ENCODE peak calls at places on chromosomes 5 and 9, in eight cellular contexts. M is GM12865; P is GM10248; L is lower lobe of right lung; H is astrocyte of the spinal cord; E is K562; T is CD8-positive, alpha-beta T cell; O is fibroblast of mammary gland. K is an unnamed sample.

GRCh38 chr5:125409101-125409495 is 662.7 kb upstream of the ZNF608 start:
- DNase-seq in M (no peak), P (no peak), L (no peak), H (no peak), E (no peak), T (no peak), O (peak; percentile 50), K (peak; percentile 5)

GRCh38 chr9:93649610-93650261 is 73.4 kb downstream of the PHF2 start:
- DNase-seq in M (no peak), P (no peak), L (peak; percentile 11), H (no peak), E (no peak), T (peak; percentile 1), O (peak; percentile 45), K (no peak)

GRCh38 chr5:151740958-151741373 is 17.5 kb downstream of the ATOX1 start:
- DNase-seq in M (no peak), P (no peak), L (no peak), H (peak; percentile 77), E (no peak), T (no peak), O (peak; percentile 79), K (peak; percentile 78)

GRCh38 chr9:94743035-94743954 is 16.8 kb downstream of the AOPEP start:
- DNase-seq in M (no peak), P (no peak), L (no peak), H (no peak), E (no peak), T (no peak), O (no peak), K (no peak)

GRCh38 chr9:93036887-93037475 is 21.5 kb upstream of the SUSD3 start:
- DNase-seq in M (no peak), P (no peak), L (no peak), H (no peak), E (no peak), T (no peak), O (no peak), K (no peak)

GRCh38 chr5:3429962-3430361 is 165.7 kb upstream of the IRX1 start:
- DNase-seq in M (no peak), P (no peak), L (no peak), H (no peak), E (no peak), T (no peak), O (no peak), K (no peak)

GRCh38 chr5:97094579-97095317 is 47.7 kb downstream of the LIX1 start:
- DNase-seq in M (peak; percentile 87), P (peak; percentile 73), L (no peak), H (no peak), E (no peak), T (no peak), O (no peak), K (no peak)

GRCh38 chr5:116388564-116389258 is 185.9 kb downstream of the SEMA6A start:
- DNase-seq in M (no peak), P (no peak), L (no peak), H (no peak), E (no peak), T (no peak), O (no peak), K (no peak)

GRCh38 chr5:176806137-176806536 is 4.2 kb upstream of the UNC5A start:
- DNase-seq in M (no peak), P (no peak), L (no peak), H (peak; percentile 26), E (no peak), T (no peak), O (peak; percentile 22), K (peak; percentile 16)

GRCh38 chr5:154078305-154078704 is 39.5 kb downstream of the MFAP3 start:
- DNase-seq in M (no peak), P (no peak), L (no peak), H (no peak), E (no peak), T (no peak), O (no peak), K (no peak)

GRCh38 chr9:136759001-136759400 is 958 bp upstream of the LCN8 start:
- DNase-seq in M (no peak), P (no peak), L (peak; percentile 30), H (no peak), E (no peak), T (no peak), O (no peak), K (no peak)

GRCh38 chr9:35923927-35924763 is 14.9 kb downstream of the SPAAR start:
- DNase-seq in M (no peak), P (no peak), L (no peak), H (peak; percentile 96), E (peak; percentile 58), T (no peak), O (peak; percentile 96), K (peak; percentile 96)

GRCh38 chr9:69444021-69444420 is 119.0 kb downstream of the ENTREP1 start:
- DNase-seq in M (no peak), P (no peak), L (no peak), H (peak; percentile 38), E (no peak), T (no peak), O (peak; percentile 92), K (peak; percentile 83)

GRCh38 chr5:174045470-174046025 is at the start of gene NSG2:
- DNase-seq in M (peak; percentile 89), P (peak; percentile 66), L (peak; percentile 75), H (peak; percentile 91), E (peak; percentile 85), T (no peak), O (peak; percentile 72), K (peak; percentile 23)

GRCh38 chr5:124870070-124870469 is 123.6 kb upstream of the ZNF608 start:
- DNase-seq in M (no peak), P (no peak), L (no peak), H (no peak), E (no peak), T (no peak), O (no peak), K (no peak)

GRCh38 chr5:172777381-172778222 is 6.6 kb upstream of the DUSP1 start:
- DNase-seq in M (peak; percentile 91), P (peak; percentile 84), L (peak; percentile 93), H (peak; percentile 95), E (peak; percentile 69), T (peak; percentile 82), O (peak; percentile 95), K (peak; percentile 78)

GRCh38 chr5:13553896-13554295 is 390.6 kb downstream of the DNAH5 start:
- DNase-seq in M (peak; percentile 8), P (no peak), L (no peak), H (peak; percentile 26), E (no peak), T (no peak), O (peak; percentile 15), K (no peak)

GRCh38 chr9:91306261-91306660 is 55.5 kb downstream of the AUH start:
- DNase-seq in M (no peak), P (no peak), L (no peak), H (no peak), E (no peak), T (no peak), O (no peak), K (no peak)

GRCh38 chr9:128702949-128703615 is 779 bp downstream of the PKN3 start:
- DNase-seq in M (no peak), P (peak; percentile 68), L (peak; percentile 61), H (peak; percentile 38), E (peak; percentile 83), T (peak; percentile 36), O (no peak), K (no peak)

DNA sequence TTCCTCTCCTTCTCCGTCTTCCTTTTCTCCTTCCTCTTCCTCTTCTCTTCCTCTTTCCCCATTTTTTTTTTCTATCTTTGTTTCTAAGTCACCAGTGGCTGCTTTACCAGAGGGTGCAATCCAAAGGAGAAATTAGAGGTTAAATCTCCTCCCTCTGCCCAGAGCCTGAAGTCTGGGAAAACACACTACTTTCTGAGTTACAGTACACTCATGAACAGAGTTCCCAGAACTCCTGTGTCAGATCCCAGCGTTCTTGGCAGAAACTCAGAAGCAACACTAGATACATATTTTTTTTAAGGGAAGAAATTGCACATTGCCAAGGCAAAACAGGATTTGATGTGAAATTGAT is 189.0 kb downstream of the SNCAIP start:
- DNase-seq in M (no peak), P (no peak), L (no peak), H (no peak), E (no peak), T (no peak), O (peak; percentile 38), K (no peak)
- TF ChIP-seq CTCF in M (no peak), P (no peak), L (no peak), H (no peak), E (no peak), T (no peak), O (no peak), K (peak; percentile 20)

DNA sequence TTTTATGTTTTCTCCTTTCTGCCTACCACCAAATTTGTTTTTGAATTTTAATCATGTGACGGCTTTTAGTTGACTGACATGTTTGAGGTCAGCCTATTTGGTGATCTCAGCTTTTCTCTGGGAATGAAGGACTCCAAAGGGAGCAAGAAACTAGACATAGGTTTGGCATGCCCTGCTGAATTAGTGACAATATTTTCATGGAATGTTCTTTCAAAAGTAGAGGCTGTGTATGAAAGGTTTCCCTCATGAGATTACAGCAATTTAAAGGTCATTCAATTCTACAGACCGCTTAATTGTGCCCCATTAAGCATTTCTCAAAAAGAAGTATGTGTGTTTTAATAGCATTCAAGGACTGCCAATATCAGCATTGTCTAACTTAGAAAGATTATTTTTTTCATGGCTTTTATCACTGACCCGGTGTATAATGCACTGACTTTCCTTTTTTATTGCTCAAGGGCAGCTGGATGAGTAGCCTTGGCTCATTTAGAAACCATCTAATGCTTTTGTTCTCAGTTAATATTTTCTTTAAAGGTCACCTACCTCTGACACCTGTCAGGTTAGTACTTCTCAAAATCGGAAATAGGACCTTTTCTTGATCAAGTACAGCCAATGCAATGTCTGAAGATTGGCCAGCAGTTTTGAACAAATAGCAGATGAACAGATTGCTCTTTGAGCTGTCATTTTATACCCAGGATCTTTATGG is 8.1 kb upstream of the MLLT3 start:
- DNase-seq in M (no peak), P (no peak), L (no peak), H (no peak), E (no peak), T (no peak), O (no peak), K (no peak)
- TF ChIP-seq CTCF in M (no peak), P (no peak), L (no peak), H (no peak), E (no peak), T (no peak), O (no peak), K (no peak)

DNA sequence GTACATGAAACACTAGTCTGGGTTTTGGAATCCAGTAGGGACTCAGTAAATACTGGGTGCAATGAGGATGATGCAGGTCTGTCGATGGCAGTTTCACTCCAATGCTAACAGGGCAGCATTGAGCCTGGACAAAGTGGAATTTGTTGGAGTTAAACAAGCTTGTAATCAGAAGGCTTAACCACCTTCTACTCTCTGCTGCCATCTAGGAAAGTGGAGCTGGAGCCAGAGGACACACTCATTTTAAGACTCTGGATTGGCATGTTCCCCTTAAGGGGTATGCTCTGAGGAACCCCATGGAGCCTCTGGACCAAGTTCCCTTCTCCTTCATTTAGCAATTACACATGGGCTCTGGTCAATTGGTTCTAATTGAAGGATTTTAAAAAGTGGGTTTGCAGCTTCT is 331.0 kb upstream of the ADAMTSL1 start:
- DNase-seq in M (no peak), P (no peak), L (no peak), H (no peak), E (no peak), T (no peak), O (peak; percentile 10), K (no peak)
- TF ChIP-seq CTCF in M (no peak), P (no peak), L (no peak), H (peak; percentile 43), E (no peak), T (no peak), O (peak; percentile 23), K (peak; percentile 56)

GRCh38 chr5:167565555-167565954 is 725.9 kb upstream of the WWC1 start:
- DNase-seq in M (no peak), P (no peak), L (no peak), H (peak; percentile 39), E (no peak), T (no peak), O (peak; percentile 43), K (peak; percentile 25)
- TF ChIP-seq CTCF in M (peak; percentile 13), P (peak; percentile 16), L (peak; percentile 15), H (peak; percentile 45), E (no peak), T (no peak), O (peak; percentile 42), K (peak; percentile 63)